ENCODE peak calls at places on chromosomes 3 and 15, in four cellular contexts. F is BE2C, B is AG09309, V is hepatocyte. S is an unnamed sample.
A peak's percentile ranks its signal among the peaks of the same experiment; 100 is the strongest.

GRCh38 chr15:59339252-59339672 is 33.4 kb downstream of the MYO1E start:
- DNase-seq in F (no peak), B (no peak), V (no peak), S (no peak)

GRCh38 chr15:88465633-88466219 is 1.5 kb downstream of the MRPL46 start:
- DNase-seq in F (no peak), B (peak; percentile 16), V (peak; percentile 35), S (peak; percentile 83)

GRCh38 chr3:48650723-48651122 is 12.0 kb downstream of the CELSR3 start:
- DNase-seq in F (no peak), B (no peak), V (no peak), S (no peak)

GRCh38 chr3:148077318-148077923 is 620.3 kb upstream of the AGTR1 start:
- DNase-seq in F (no peak), B (no peak), V (peak; percentile 15), S (no peak)

GRCh38 chr3:79415351-79415750 is 352.4 kb downstream of the ROBO1 start:
- DNase-seq in F (no peak), B (no peak), V (no peak), S (no peak)

GRCh38 chr15:83516935-83517334 is 69.8 kb downstream of the SH3GL3 start:
- DNase-seq in F (no peak), B (no peak), V (no peak), S (no peak)

GRCh38 chr15:93056836-93057235 is 32.2 kb downstream of the RGMA start:
- DNase-seq in F (no peak), B (no peak), V (no peak), S (no peak)

GRCh38 chr15:25860885-25861866 is 2.0 kb downstream of the ATP10A start:
- DNase-seq in F (no peak), B (no peak), V (no peak), S (no peak)

GRCh38 chr3:13537926-13538325 is 11.0 kb upstream of the FBLN2 start:
- DNase-seq in F (no peak), B (peak; percentile 94), V (no peak), S (peak; percentile 22)

GRCh38 chr3:170974872-170975271 is 51.6 kb downstream of the SLC2A2 start:
- DNase-seq in F (no peak), B (no peak), V (no peak), S (no peak)

GRCh38 chr15:32952901-32953889 is 235.4 kb downstream of the GREM1 start:
- DNase-seq in F (no peak), B (no peak), V (no peak), S (no peak)

GRCh38 chr15:77118787-77119410 is 48.0 kb upstream of the TSPAN3 start:
- DNase-seq in F (peak; percentile 38), B (peak; percentile 52), V (peak; percentile 80), S (no peak)

GRCh38 chr3:37683321-37683720 is 178.4 kb upstream of the CTDSPL start:
- DNase-seq in F (no peak), B (no peak), V (no peak), S (no peak)

GRCh38 chr3:30282052-30282708 is 324.2 kb upstream of the TGFBR2 start:
- DNase-seq in F (no peak), B (peak; percentile 75), V (no peak), S (peak; percentile 77)

GRCh38 chr15:40308844-40309189 is 1.1 kb upstream of the PLCB2 start:
- DNase-seq in F (no peak), B (no peak), V (no peak), S (no peak)

GRCh38 chr3:29170894-29171582 is 109.8 kb upstream of the RBMS3 start:
- DNase-seq in F (no peak), B (no peak), V (no peak), S (no peak)

GRCh38 chr3:46193436-46193835 is 14.7 kb downstream of the CCR1 start:
- DNase-seq in F (no peak), B (no peak), V (no peak), S (no peak)

GRCh38 chr3:11641316-11641682 is 2.4 kb downstream of the VGLL4 start:
- DNase-seq in F (no peak), B (no peak), V (no peak), S (no peak)

GRCh38 chr3:69784854-69785523 is 45.7 kb downstream of the MITF start:
- DNase-seq in F (peak; percentile 67), B (peak; percentile 63), V (peak; percentile 67), S (no peak)

GRCh38 chr3:102200126-102200525 is 234.7 kb upstream of the ZPLD1 start:
- DNase-seq in F (no peak), B (no peak), V (no peak), S (no peak)

GRCh38 chr15:89429023-89429422 is 67.4 kb downstream of the RHCG start:
- DNase-seq in F (peak; percentile 64), B (no peak), V (no peak), S (no peak)

GRCh38 chr3:159800434-159801121 is 188.1 kb upstream of the IL12A start:
- DNase-seq in F (no peak), B (no peak), V (no peak), S (no peak)

GRCh38 chr3:16335772-16336621 is 71.0 kb downstream of the OXNAD1 start:
- DNase-seq in F (no peak), B (no peak), V (no peak), S (no peak)

GRCh38 chr3:134627831-134628230 is 23.0 kb downstream of the KY start:
- DNase-seq in F (no peak), B (no peak), V (no peak), S (peak; percentile 26)

GRCh38 chr15:64930778-64931240 is 19.1 kb downstream of the ANKDD1A start:
- DNase-seq in F (no peak), B (no peak), V (no peak), S (no peak)

GRCh38 chr3:183340222-183340621 is 87.2 kb downstream of the B3GNT5 start:
- DNase-seq in F (no peak), B (no peak), V (no peak), S (no peak)

GRCh38 chr15:43514241-43515057 is 3.0 kb upstream of the MAP1A start:
- DNase-seq in F (peak; percentile 52), B (no peak), V (peak; percentile 44), S (no peak)

GRCh38 chr15:51250217-51251011 is 88.0 kb downstream of the CYP19A1 start:
- DNase-seq in F (no peak), B (no peak), V (no peak), S (no peak)

GRCh38 chr3:155335955-155336354 is 42.5 kb upstream of the STRIT1 start:
- DNase-seq in F (no peak), B (no peak), V (no peak), S (no peak)

GRCh38 chr3:141051641-141052569 is 758 bp downstream of the SPSB4 start:
- DNase-seq in F (peak; percentile 76), B (no peak), V (peak; percentile 51), S (no peak)

GRCh38 chr3:42353632-42354031 is 56.8 kb downstream of the LYZL4 start:
- DNase-seq in F (no peak), B (no peak), V (no peak), S (no peak)

GRCh38 chr15:66897971-66898370 is 167.4 kb upstream of the SMAD3 start:
- DNase-seq in F (no peak), B (no peak), V (no peak), S (no peak)

GRCh38 chr15:96181873-96182301 is 148.6 kb upstream of the NR2F2 start:
- DNase-seq in F (no peak), B (peak; percentile 85), V (no peak), S (no peak)

DNA sequence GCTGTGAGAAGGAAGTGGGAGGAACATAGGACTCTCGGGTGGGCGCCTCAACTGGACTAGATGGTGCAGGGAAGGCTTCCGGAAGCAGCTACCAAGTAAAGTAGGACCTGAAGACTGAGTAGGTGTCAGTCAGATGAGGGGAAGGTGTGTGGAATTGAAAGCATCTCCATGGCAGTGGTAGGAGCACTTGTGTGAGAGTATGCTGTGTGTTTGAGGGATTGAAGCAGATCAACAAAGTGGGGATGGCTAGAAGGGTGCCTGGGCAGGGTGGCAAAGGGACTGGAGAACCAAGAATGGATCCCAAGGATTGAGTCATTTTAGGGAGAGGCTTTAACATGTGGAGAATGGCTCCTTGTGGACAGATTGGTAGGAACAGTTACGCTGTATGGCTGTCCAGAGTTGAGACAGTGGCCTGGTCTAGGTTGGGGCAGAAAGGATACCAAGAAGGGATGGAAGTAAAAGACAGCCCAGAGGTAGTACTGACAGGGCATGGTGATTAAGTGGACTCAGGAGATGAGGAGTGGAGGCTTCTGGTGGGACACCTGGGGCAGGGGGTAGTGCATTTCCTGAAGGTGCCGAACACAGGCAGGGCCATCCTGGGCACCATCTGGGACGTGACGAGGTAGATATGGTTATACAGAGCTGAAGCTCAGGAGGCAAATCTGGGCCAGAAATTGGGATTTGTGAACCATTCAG is 1.5 kb downstream of the UQCC5 start:
- DNase-seq in F (no peak), B (no peak), V (no peak), S (no peak)
- H3K4me3 ChIP-seq in F (peak overlapping the region; percentile 83), B (peak overlapping the region; percentile 70), V (peak overlapping the region; percentile 44), S (peak overlapping the region; percentile 86)

DNA sequence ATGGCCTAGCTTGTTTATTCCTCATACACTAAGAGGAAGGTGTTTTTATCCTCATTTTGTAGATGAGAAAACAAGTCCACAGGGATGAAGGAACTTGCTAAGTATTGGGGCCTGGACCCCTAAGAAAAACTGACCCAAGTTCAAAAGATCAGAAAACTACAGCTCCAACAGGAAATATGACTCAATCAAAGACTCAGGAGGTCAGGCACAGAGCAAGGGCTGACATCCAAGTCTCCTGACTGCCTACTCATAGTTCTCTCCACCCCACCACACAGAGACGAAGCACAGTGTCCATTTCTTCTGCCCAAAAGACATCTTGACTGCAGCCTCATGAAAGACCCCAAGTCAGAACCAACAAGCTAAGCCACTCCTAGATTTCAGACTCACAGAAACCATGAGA is 26.9 kb upstream of the TPM1 start:
- DNase-seq in F (no peak), B (no peak), V (no peak), S (peak; percentile 73)
- TF ChIP-seq CTCF in F (no peak), B (no peak), V (no peak), S (no peak)

DNA sequence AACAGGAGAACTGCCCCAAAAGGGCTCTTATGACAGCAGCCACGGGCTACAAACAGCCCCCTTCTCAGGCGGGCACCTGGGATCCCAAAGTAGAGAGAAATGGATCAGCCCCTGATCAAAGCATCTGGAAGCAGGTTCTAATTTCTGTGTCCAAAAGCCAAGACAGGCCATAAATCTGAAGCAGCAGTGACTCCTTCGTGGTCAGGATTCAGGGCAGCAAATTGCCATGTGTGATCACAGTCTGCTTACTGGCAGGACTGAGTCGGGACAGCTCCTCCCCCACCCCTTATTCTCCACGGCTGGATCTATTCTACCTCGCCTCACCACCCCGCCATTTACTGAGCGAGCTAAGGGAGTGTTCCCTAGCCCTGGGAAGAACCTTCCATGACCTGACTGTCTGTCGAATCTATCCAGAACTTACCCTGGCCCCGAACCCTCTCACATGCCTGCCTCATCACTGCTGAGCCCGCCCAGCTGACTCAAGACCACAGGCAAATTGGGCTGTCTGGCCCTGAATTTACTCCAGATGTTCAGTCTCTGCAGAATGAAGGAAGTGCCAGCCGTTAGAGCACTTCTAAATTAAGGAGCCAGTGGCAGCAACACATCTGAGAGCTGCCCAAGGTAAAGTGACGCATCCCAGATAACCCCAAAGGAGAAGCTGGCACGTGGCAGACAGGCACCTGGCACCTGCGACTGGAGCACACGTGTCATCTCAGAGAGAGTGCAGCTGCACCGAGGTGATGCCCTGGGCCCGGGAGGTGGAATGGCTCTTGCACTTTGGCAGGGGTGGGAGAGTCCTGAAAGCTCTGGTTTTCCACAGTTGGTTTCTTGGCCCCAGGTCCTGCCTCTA is 1.3 kb downstream of the LRRC15 start:
- DNase-seq in F (no peak), B (peak; percentile 67), V (no peak), S (no peak)
- H3K4me3 ChIP-seq in F (no peak overlapping the region), B (peak overlapping the region; percentile 42), V (no peak overlapping the region), S (no peak overlapping the region)

DNA sequence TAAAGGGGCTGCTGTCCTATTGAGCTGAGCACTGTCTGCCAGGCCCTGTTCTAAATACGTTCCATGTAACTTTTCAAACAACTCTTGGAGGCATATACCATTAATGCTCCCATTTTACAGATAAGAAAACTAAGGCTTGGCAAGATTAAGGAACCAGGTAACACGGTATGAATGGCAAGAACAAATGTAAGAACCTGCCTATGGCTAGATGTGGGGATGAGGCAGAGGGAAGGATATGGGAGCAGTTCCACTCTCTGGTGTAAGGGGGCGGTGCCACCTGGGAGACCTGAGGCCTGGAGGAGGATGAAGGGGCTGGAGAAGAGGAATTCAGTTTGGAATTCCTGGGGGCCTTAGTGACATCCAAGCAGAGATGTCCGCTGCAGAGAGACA is 3.8 kb upstream of the LMAN1L start:
- DNase-seq in F (no peak), B (no peak), V (no peak), S (no peak)
- TF ChIP-seq CTCF in F (peak; percentile 21), B (no peak), V (no peak), S (no peak)

S was measured in epithelial cell of proximal tubule.